ENCODE peak calls at places on chromosomes 2 and 18, in eight cellular contexts. P is MM.1S, W is bronchial epithelial cell, E is AG09319, O is glutamatergic neuron, X is fibroblast of lung, M is astrocyte of the spinal cord, V is body of pancreas. F is an unnamed sample.

GRCh38 chr2:203280428-203281064 is 41.7 kb downstream of the CYP20A1 start:
- DNase-seq in P (no peak), W (no peak), E (no peak), O (no peak), X (peak), M (peak), V (no peak), F (no peak)

GRCh38 chr2:26086155-26086634 is 52.3 kb downstream of the RAB10 start:
- DNase-seq in P (no peak), W (peak), E (no peak), O (no peak), X (peak), M (peak), V (no peak), F (no peak)

GRCh38 chr2:178846458-178846802 is 39.2 kb upstream of the TTN start:
- DNase-seq in P (no peak), W (no peak), E (no peak), O (no peak), X (peak), M (peak), V (no peak), F (no peak)

GRCh38 chr18:57043241-57043640 is 103.6 kb upstream of the BOD1L2 start:
- DNase-seq in P (no peak), W (no peak), E (no peak), O (no peak), X (no peak), M (no peak), V (no peak), F (no peak)

GRCh38 chr2:182228741-182229140 is 198.1 kb downstream of the PDE1A start:
- DNase-seq in P (no peak), W (no peak), E (no peak), O (no peak), X (peak), M (peak), V (no peak), F (no peak)

GRCh38 chr2:218218409-218219185 is 1.6 kb downstream of the ARPC2 start:
- DNase-seq in P (peak), W (peak), E (no peak), O (no peak), X (no peak), M (no peak), V (no peak), F (no peak)

GRCh38 chr2:10333247-10333613 is 30.5 kb downstream of the HPCAL1 start:
- DNase-seq in P (no peak), W (no peak), E (no peak), O (no peak), X (no peak), M (no peak), V (peak), F (no peak)

GRCh38 chr2:237083026-237083425 is 2.7 kb upstream of the COPS8 start:
- DNase-seq in P (no peak), W (no peak), E (no peak), O (no peak), X (no peak), M (no peak), V (no peak), F (no peak)

GRCh38 chr2:156486614-156487013 is 50.4 kb downstream of the GPD2 start:
- DNase-seq in P (no peak), W (no peak), E (no peak), O (no peak), X (no peak), M (no peak), V (no peak), F (no peak)

GRCh38 chr2:104733544-104733943 is 120.4 kb upstream of the POU3F3 start:
- DNase-seq in P (no peak), W (no peak), E (no peak), O (no peak), X (no peak), M (no peak), V (peak), F (no peak)

GRCh38 chr2:5743992-5744391 is 51.8 kb downstream of the SOX11 start:
- DNase-seq in P (no peak), W (no peak), E (no peak), O (no peak), X (no peak), M (no peak), V (no peak), F (no peak)

GRCh38 chr2:215271466-215271865 is 40.4 kb upstream of the ATIC start:
- DNase-seq in P (no peak), W (no peak), E (no peak), O (no peak), X (no peak), M (no peak), V (no peak), F (no peak)

GRCh38 chr2:202161106-202161836 is 77.1 kb downstream of the SUMO1 start:
- DNase-seq in P (no peak), W (no peak), E (no peak), O (no peak), X (peak), M (no peak), V (no peak), F (no peak)

GRCh38 chr2:215531284-215531683 is 95.4 kb upstream of the FN1 start:
- DNase-seq in P (no peak), W (peak), E (no peak), O (no peak), X (peak), M (peak), V (no peak), F (no peak)

GRCh38 chr2:199470361-199470671 is 12.6 kb upstream of the SATB2 start:
- DNase-seq in P (no peak), W (no peak), E (no peak), O (no peak), X (no peak), M (no peak), V (no peak), F (no peak)

GRCh38 chr2:234363011-234363487 is 133.8 kb downstream of the ARL4C start:
- DNase-seq in P (no peak), W (peak), E (no peak), O (no peak), X (peak), M (peak), V (peak), F (peak)

GRCh38 chr2:174395284-174395968 is at the start of gene SCRN3:
- DNase-seq in P (peak), W (peak), E (peak), O (peak), X (peak), M (peak), V (peak), F (no peak)
- TF ChIP-seq CTCF in P (no peak), W (no peak), E (no peak), O (no peak), X (no peak), M (no peak), V (peak), F (no peak)

GRCh38 chr2:25041307-25041927 is 459 bp upstream of the EFR3B start:
- DNase-seq in P (peak), W (peak), E (peak), O (peak), X (peak), M (peak), V (peak), F (no peak)
- TF ChIP-seq CTCF in P (peak), W (peak), E (peak), O (peak), X (peak), M (peak), V (peak), F (peak)

GRCh38 chr2:42361728-42362298 is 796 bp upstream of the COX7A2L start:
- DNase-seq in P (peak), W (no peak), E (no peak), O (no peak), X (no peak), M (no peak), V (no peak), F (no peak)
- TF ChIP-seq CTCF in P (no peak), W (no peak), E (no peak), O (no peak), X (no peak), M (no peak), V (no peak), F (no peak)

GRCh38 chr2:144516417-144516980 is 3.4 kb downstream of the ZEB2 start:
- DNase-seq in P (no peak), W (no peak), E (no peak), O (peak), X (peak), M (peak), V (no peak), F (no peak)

GRCh38 chr2:144516981-144517824 is 2.7 kb downstream of the ZEB2 start:
- DNase-seq in P (peak), W (peak), E (peak), O (peak), X (peak), M (peak), V (peak), F (no peak)

GRCh38 chr2:144514731-144515424 is 5.0 kb downstream of the ZEB2 start:
- DNase-seq in P (no peak), W (no peak), E (no peak), O (peak), X (peak), M (peak), V (no peak), F (no peak)

GRCh38 chr2:144515425-144515693 is 4.6 kb downstream of the ZEB2 start:
- DNase-seq in P (no peak), W (no peak), E (no peak), O (no peak), X (no peak), M (peak), V (no peak), F (no peak)

GRCh38 chr2:144515694-144516416 is 4.1 kb downstream of the ZEB2 start:
- DNase-seq in P (no peak), W (no peak), E (no peak), O (peak), X (peak), M (peak), V (peak), F (peak)
- TF ChIP-seq CTCF in P (no peak), W (no peak), E (no peak), O (no peak), X (no peak), M (no peak), V (no peak), F (no peak)